ENCODE peak calls at places on chromosome 15, in five cellular contexts. U is testis, T is astrocyte, O is GM23248, V is H9. B is an unnamed sample.
A peak's percentile ranks its signal among the peaks of the same experiment; 100 is the strongest.

GRCh38 chr15:61157933-61158332 is 71.2 kb downstream of the RORA start:
- DNase-seq in U (peak; percentile 74), T (no peak), O (peak; percentile 39), V (no peak), B (peak; percentile 27)

GRCh38 chr15:33043636-33044035 is 150.9 kb downstream of the FMN1 start:
- DNase-seq in U (no peak), T (no peak), O (no peak), V (no peak), B (no peak)

GRCh38 chr15:25862469-25863066 is 559 bp downstream of the ATP10A start:
- DNase-seq in U (no peak), T (no peak), O (peak; percentile 62), V (peak; percentile 51), B (no peak)

GRCh38 chr15:40355976-40356585 is 1.9 kb upstream of the DISP2 start:
- DNase-seq in U (no peak), T (no peak), O (no peak), V (no peak), B (no peak)

GRCh38 chr15:83107841-83108181 is 366 bp downstream of the TM6SF1 start:
- DNase-seq in U (no peak), T (no peak), O (no peak), V (no peak), B (no peak)

GRCh38 chr15:43268111-43269105 is 1.7 kb upstream of the TGM5 start:
- DNase-seq in U (peak; percentile 28), T (no peak), O (peak; percentile 49), V (peak; percentile 62), B (no peak)

GRCh38 chr15:83655237-83655616 is 1.3 kb downstream of the ADAMTSL3 start:
- DNase-seq in U (no peak), T (no peak), O (no peak), V (no peak), B (no peak)

GRCh38 chr15:65929573-65929972 is 60.3 kb downstream of the RAB11A start:
- DNase-seq in U (no peak), T (no peak), O (no peak), V (no peak), B (no peak)

GRCh38 chr15:70093070-70093469 is 4.6 kb downstream of the TLE3 start:
- DNase-seq in U (no peak), T (no peak), O (no peak), V (no peak), B (no peak)

GRCh38 chr15:37208475-37209363 is 108.4 kb upstream of the MEIS2 start:
- DNase-seq in U (no peak), T (no peak), O (no peak), V (no peak), B (no peak)

GRCh38 chr15:94277485-94277884 is 46.1 kb downstream of the MCTP2 start:
- DNase-seq in U (no peak), T (no peak), O (no peak), V (no peak), B (no peak)

GRCh38 chr15:83198476-83198875 is 9.1 kb downstream of the HDGFL3 start:
- DNase-seq in U (no peak), T (no peak), O (no peak), V (no peak), B (no peak)

GRCh38 chr15:52013151-52013791 is 5.7 kb upstream of the MAPK6 start:
- DNase-seq in U (no peak), T (peak; percentile 70), O (peak; percentile 65), V (no peak), B (no peak)

GRCh38 chr15:51093865-51094605 is 671 bp downstream of the TNFAIP8L3 start:
- DNase-seq in U (peak; percentile 50), T (no peak), O (peak; percentile 61), V (no peak), B (no peak)

GRCh38 chr15:78929536-78930264 is 15.1 kb downstream of the CTSH start:
- DNase-seq in U (no peak), T (no peak), O (no peak), V (no peak), B (no peak)

GRCh38 chr15:43414196-43414595 is 43.3 kb downstream of the TUBGCP4 start:
- DNase-seq in U (no peak), T (no peak), O (peak; percentile 35), V (no peak), B (no peak)

GRCh38 chr15:86691091-86691490 is 611.4 kb downstream of the AGBL1 start:
- DNase-seq in U (no peak), T (peak; percentile 2), O (no peak), V (no peak), B (no peak)

GRCh38 chr15:96325579-96326331 is 4.7 kb upstream of the NR2F2 start:
- DNase-seq in U (no peak), T (peak; percentile 71), O (peak; percentile 49), V (no peak), B (no peak)

GRCh38 chr15:41777421-41777973 is 3.2 kb downstream of the MAPKBP1 start:
- DNase-seq in U (no peak), T (peak; percentile 39), O (peak; percentile 76), V (no peak), B (no peak)

GRCh38 chr15:53564647-53565046 is 194.8 kb downstream of the WDR72 start:
- DNase-seq in U (no peak), T (no peak), O (no peak), V (no peak), B (no peak)

GRCh38 chr15:95922431-95922830 is 408.1 kb upstream of the NR2F2 start:
- DNase-seq in U (no peak), T (no peak), O (no peak), V (no peak), B (no peak)

GRCh38 chr15:85408270-85408746 is 27.9 kb downstream of the AKAP13 start:
- DNase-seq in U (no peak), T (no peak), O (no peak), V (no peak), B (no peak)
- H3K4me1 ChIP-seq in U (peaks cover 17% of the 10 kb centered on the region), T (peaks cover 56% of the 10 kb centered on the region), O (peaks cover 67% of the 10 kb centered on the region), V (peaks cover 4% of the 10 kb centered on the region), B (peaks cover 14% of the 10 kb centered on the region)

GRCh38 chr15:62676891-62677290 is 365.7 kb upstream of the TPM1 start:
- DNase-seq in U (no peak), T (no peak), O (no peak), V (no peak), B (no peak)

DNA sequence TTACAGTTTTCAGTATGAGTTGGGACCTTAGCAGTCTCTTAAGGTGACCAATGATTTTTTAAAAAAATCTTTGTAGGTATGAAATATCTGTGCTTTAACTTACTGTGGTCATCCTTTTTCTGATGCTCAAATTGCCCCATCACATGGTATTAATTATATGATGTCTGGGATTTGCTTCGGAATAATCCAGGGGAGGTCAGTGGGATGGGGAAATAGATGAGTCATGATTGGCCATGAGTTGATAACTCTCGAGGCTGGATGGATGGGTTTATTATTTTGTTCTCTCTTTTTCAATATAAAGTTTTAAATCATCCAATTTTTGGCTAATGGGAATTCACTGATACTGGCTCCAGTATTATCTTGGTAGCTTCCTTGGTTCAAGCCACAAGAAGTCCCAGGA is 370.3 kb upstream of the TPM1 start:
- DNase-seq in U (no peak), T (peak; percentile 23), O (peak; percentile 78), V (no peak), B (no peak)
- H3K27ac ChIP-seq in U (no peak overlapping the region), T (no peak overlapping the region), O (no peak overlapping the region), V (no peak overlapping the region), B (no peak overlapping the region)

GRCh38 chr15:49645937-49646336 is 25.1 kb downstream of the DTWD1 start:
- DNase-seq in U (no peak), T (peak; percentile 79), O (peak; percentile 84), V (no peak), B (no peak)
- H3K4me1 ChIP-seq in U (peaks cover 7% of the 10 kb centered on the region), T (peaks cover 9% of the 10 kb centered on the region), O (peaks cover 36% of the 10 kb centered on the region), V (no peaks in the 10 kb centered on the region), B (no peaks in the 10 kb centered on the region)

DNA sequence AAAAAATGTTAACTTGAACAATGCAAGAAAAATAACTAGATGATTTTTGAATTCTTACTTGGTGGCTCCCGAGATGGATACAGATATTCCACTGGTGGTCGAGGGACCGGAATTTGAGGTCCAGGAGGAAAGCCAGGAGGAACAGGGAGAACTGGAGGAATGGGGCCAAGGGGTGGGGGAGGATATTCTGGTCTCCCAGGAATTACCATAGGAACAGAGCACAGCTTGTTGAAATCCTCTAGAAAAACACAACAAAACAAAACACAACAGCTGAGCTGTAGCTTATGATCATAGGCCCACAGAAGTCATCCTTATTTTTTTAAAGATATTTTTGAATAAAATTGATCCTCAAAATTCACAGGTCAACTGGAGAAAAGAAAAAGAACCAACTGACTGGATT is 129.4 kb downstream of the FBN1 start:
- DNase-seq in U (no peak), T (no peak), O (no peak), V (no peak), B (no peak)
- H3K27ac ChIP-seq in U (no peak overlapping the region), T (no peak overlapping the region), O (peak overlapping the region; percentile 21), V (no peak overlapping the region), B (no peak overlapping the region)

GRCh38 chr15:57600197-57600596 is 8.5 kb downstream of the MYZAP start:
- DNase-seq in U (no peak), T (no peak), O (no peak), V (no peak), B (no peak)
- H3K4me1 ChIP-seq in U (peaks cover 24% of the 10 kb centered on the region), T (no peaks in the 10 kb centered on the region), O (no peaks in the 10 kb centered on the region), V (no peaks in the 10 kb centered on the region), B (peaks cover 73% of the 10 kb centered on the region)

GRCh38 chr15:45548753-45549520 is 26.4 kb upstream of the SLC30A4 start:
- DNase-seq in U (peak; percentile 62), T (no peak), O (no peak), V (peak; percentile 39), B (no peak)
- H3K27ac ChIP-seq in U (peak overlapping the region; percentile 30), T (no peak overlapping the region), O (no peak overlapping the region), V (no peak overlapping the region), B (no peak overlapping the region)

GRCh38 chr15:64599716-64600115 is 139.3 kb downstream of the ZNF609 start:
- DNase-seq in U (peak; percentile 34), T (peak; percentile 56), O (peak; percentile 48), V (no peak), B (no peak)

GRCh38 chr15:64596701-64597468 is 136.5 kb downstream of the ZNF609 start:
- DNase-seq in U (peak; percentile 67), T (peak; percentile 55), O (peak; percentile 38), V (peak; percentile 62), B (peak; percentile 20)

GRCh38 chr15:64597469-64597806 is 137.1 kb downstream of the ZNF609 start:
- DNase-seq in U (no peak), T (no peak), O (no peak), V (no peak), B (no peak)

GRCh38 chr15:64600794-64601193 is 140.4 kb downstream of the ZNF609 start:
- DNase-seq in U (no peak), T (no peak), O (no peak), V (no peak), B (no peak)

GRCh38 chr15:64599226-64599625 is 138.8 kb downstream of the ZNF609 start:
- DNase-seq in U (no peak), T (no peak), O (no peak), V (no peak), B (no peak)
- H3K4me1 ChIP-seq in U (peaks cover 26% of the 10 kb centered on the region), T (no peaks in the 10 kb centered on the region), O (peaks cover 25% of the 10 kb centered on the region), V (peaks cover 2% of the 10 kb centered on the region), B (no peaks in the 10 kb centered on the region)